ENCODE peak calls at places on chromosomes 12 and 14, in six cellular contexts. One of them, this sample, is unnamed.

GRCh38 chr12:77894548-77894947 is 63.9 kb downstream of the NAV3 start:
- DNase-seq in NCI-H345: no peak
- DNase-seq in left colon: no peak
- DNase-seq in pancreas: no peak
- DNase-seq in adipocyte: no peak
- DNase-seq in IMR-90: no peak
- DNase-seq in this sample: no peak

GRCh38 chr12:105164068-105164467 is 56.5 kb downstream of the WASHC4 start:
- DNase-seq in left colon: no peak
- DNase-seq in pancreas: no peak
- DNase-seq in NCI-H345: no peak
- DNase-seq in adipocyte: no peak
- DNase-seq in IMR-90: no peak
- DNase-seq in this sample: no peak

GRCh38 chr12:53820503-53820902 is 68.7 kb upstream of the CISTR start:
- DNase-seq in NCI-H345: no peak
- DNase-seq in left colon: no peak
- DNase-seq in adipocyte: no peak
- DNase-seq in pancreas: no peak
- DNase-seq in IMR-90: peak
- DNase-seq in this sample: no peak

GRCh38 chr14:96888593-96888992 is 91.4 kb downstream of the VRK1 start:
- DNase-seq in NCI-H345: peak
- DNase-seq in left colon: no peak
- DNase-seq in adipocyte: no peak
- DNase-seq in pancreas: no peak
- DNase-seq in IMR-90: no peak
- DNase-seq in this sample: peak

GRCh38 chr12:52814710-52815155 is 817 bp upstream of the KRT4 start:
- DNase-seq in adipocyte: no peak
- DNase-seq in IMR-90: no peak
- DNase-seq in pancreas: no peak
- DNase-seq in left colon: no peak
- DNase-seq in NCI-H345: no peak
- DNase-seq in this sample: no peak

GRCh38 chr14:85599939-85600338 is 70.0 kb downstream of the FLRT2 start:
- DNase-seq in NCI-H345: no peak
- DNase-seq in adipocyte: no peak
- DNase-seq in left colon: no peak
- DNase-seq in pancreas: no peak
- DNase-seq in IMR-90: peak
- DNase-seq in this sample: no peak

GRCh38 chr12:115362319-115362976 is 678.5 kb upstream of the TBX3 start:
- DNase-seq in IMR-90: peak
- DNase-seq in adipocyte: peak
- DNase-seq in pancreas: no peak
- DNase-seq in left colon: no peak
- DNase-seq in NCI-H345: no peak
- DNase-seq in this sample: no peak

GRCh38 chr12:44372259-44372658 is 503.9 kb downstream of the NELL2 start:
- DNase-seq in NCI-H345: no peak
- DNase-seq in adipocyte: peak
- DNase-seq in IMR-90: peak
- DNase-seq in pancreas: no peak
- DNase-seq in left colon: no peak
- DNase-seq in this sample: no peak

GRCh38 chr14:23481362-23481970 is 12.0 kb downstream of the NGDN start:
- DNase-seq in adipocyte: peak
- DNase-seq in pancreas: no peak
- DNase-seq in IMR-90: peak
- DNase-seq in NCI-H345: no peak
- DNase-seq in left colon: no peak
- DNase-seq in this sample: no peak

GRCh38 chr12:117038919-117039318 is 60.3 kb downstream of the TESC start:
- DNase-seq in IMR-90: no peak
- DNase-seq in adipocyte: no peak
- DNase-seq in pancreas: no peak
- DNase-seq in left colon: no peak
- DNase-seq in NCI-H345: no peak
- DNase-seq in this sample: no peak

GRCh38 chr14:95486875-95487668 is 29.4 kb downstream of the SYNE3 start:
- DNase-seq in IMR-90: no peak
- DNase-seq in NCI-H345: peak
- DNase-seq in left colon: peak
- DNase-seq in pancreas: no peak
- DNase-seq in adipocyte: no peak
- DNase-seq in this sample: peak

GRCh38 chr12:47891356-47891755 is 13.4 kb downstream of the VDR start:
- DNase-seq in left colon: no peak
- DNase-seq in adipocyte: no peak
- DNase-seq in IMR-90: no peak
- DNase-seq in pancreas: no peak
- DNase-seq in NCI-H345: no peak
- DNase-seq in this sample: no peak

GRCh38 chr12:53207042-53207441 is at the start of gene ITGB7:
- DNase-seq in pancreas: no peak
- DNase-seq in IMR-90: no peak
- DNase-seq in NCI-H345: no peak
- DNase-seq in adipocyte: no peak
- DNase-seq in left colon: peak
- DNase-seq in this sample: no peak

GRCh38 chr12:1840561-1840960 is 20.2 kb downstream of the LRTM2 start:
- DNase-seq in NCI-H345: no peak
- DNase-seq in left colon: no peak
- DNase-seq in pancreas: no peak
- DNase-seq in adipocyte: no peak
- DNase-seq in IMR-90: no peak
- DNase-seq in this sample: no peak

GRCh38 chr12:106767954-106768501 is 6.5 kb upstream of the RIC8B start:
- DNase-seq in pancreas: peak
- DNase-seq in IMR-90: no peak
- DNase-seq in adipocyte: peak
- DNase-seq in NCI-H345: peak
- DNase-seq in left colon: no peak
- DNase-seq in this sample: no peak

GRCh38 chr14:40197344-40197743 is 765.1 kb upstream of the FBXO33 start:
- DNase-seq in NCI-H345: no peak
- DNase-seq in adipocyte: no peak
- DNase-seq in left colon: no peak
- DNase-seq in IMR-90: no peak
- DNase-seq in pancreas: no peak
- DNase-seq in this sample: no peak

GRCh38 chr12:96906849-96907664 is at the start of gene NEDD1:
- DNase-seq in adipocyte: peak
- DNase-seq in left colon: peak
- DNase-seq in NCI-H345: peak
- DNase-seq in IMR-90: peak
- DNase-seq in pancreas: peak
- DNase-seq in this sample: peak

GRCh38 chr12:80412343-80412953 is 31.6 kb upstream of the PTPRQ start:
- DNase-seq in IMR-90: peak
- DNase-seq in NCI-H345: peak
- DNase-seq in left colon: no peak
- DNase-seq in pancreas: no peak
- DNase-seq in adipocyte: peak
- DNase-seq in this sample: peak

GRCh38 chr14:68589447-68590232 is 203.2 kb downstream of the ZFP36L1 start:
- DNase-seq in pancreas: no peak
- DNase-seq in NCI-H345: no peak
- DNase-seq in IMR-90: peak
- DNase-seq in adipocyte: peak
- DNase-seq in left colon: no peak
- DNase-seq in this sample: no peak

GRCh38 chr12:12952036-12952435 is at the start of gene GPRC5D:
- DNase-seq in NCI-H345: no peak
- DNase-seq in pancreas: no peak
- DNase-seq in left colon: no peak
- DNase-seq in adipocyte: no peak
- DNase-seq in IMR-90: no peak
- DNase-seq in this sample: no peak

GRCh38 chr14:103749860-103750259 is 34.2 kb downstream of the ZFYVE21 start:
- DNase-seq in IMR-90: no peak
- DNase-seq in NCI-H345: no peak
- DNase-seq in pancreas: no peak
- DNase-seq in left colon: no peak
- DNase-seq in adipocyte: no peak
- DNase-seq in this sample: no peak

GRCh38 chr14:54715244-54715643 is 148.3 kb downstream of the SAMD4A start:
- DNase-seq in IMR-90: peak
- DNase-seq in pancreas: no peak
- DNase-seq in adipocyte: no peak
- DNase-seq in NCI-H345: no peak
- DNase-seq in left colon: no peak
- DNase-seq in this sample: no peak

GRCh38 chr12:126667340-126667739 is 1599.6 kb upstream of the TMEM132C start:
- DNase-seq in left colon: no peak
- DNase-seq in IMR-90: no peak
- DNase-seq in pancreas: no peak
- DNase-seq in NCI-H345: no peak
- DNase-seq in adipocyte: peak
- DNase-seq in this sample: no peak

GRCh38 chr14:70281938-70282337 is 77.5 kb downstream of the COX16 start:
- DNase-seq in pancreas: no peak
- DNase-seq in IMR-90: no peak
- DNase-seq in adipocyte: no peak
- DNase-seq in NCI-H345: peak
- DNase-seq in left colon: no peak
- DNase-seq in this sample: peak

GRCh38 chr12:119397540-119397939 is 63.0 kb downstream of the CCDC60 start:
- DNase-seq in IMR-90: no peak
- DNase-seq in NCI-H345: no peak
- DNase-seq in left colon: no peak
- DNase-seq in adipocyte: no peak
- DNase-seq in pancreas: no peak
- DNase-seq in this sample: no peak

GRCh38 chr12:38850463-38850862 is 54.9 kb downstream of the CPNE8 start:
- DNase-seq in left colon: no peak
- DNase-seq in adipocyte: no peak
- DNase-seq in NCI-H345: no peak
- DNase-seq in pancreas: no peak
- DNase-seq in IMR-90: no peak
- DNase-seq in this sample: no peak

GRCh38 chr14:61668267-61668666 is 27.0 kb upstream of the HIF1A start:
- DNase-seq in pancreas: no peak
- DNase-seq in IMR-90: no peak
- DNase-seq in adipocyte: no peak
- DNase-seq in NCI-H345: no peak
- DNase-seq in left colon: no peak
- DNase-seq in this sample: no peak

This sample was measured in NCI-H2107.